ENCODE peak calls at places on chromosomes 12 and 14, in ten cellular contexts. E is SIG-M5; T is stimulated activated CD8-positive, alpha-beta memory T cell treated with anti-CD3 and anti-CD28 coated beads, Interleukin-2, amount 100 ng/mL, for 1 hour; Z is H9; V is Daoy; F is heart right ventricle; H is NCI-H510A treated with DMSO at 0.1 percent for 48 hours; A is tibial nerve; Q is fibroblast of the aortic adventitia; O is osteocyte. P is an unnamed sample.

GRCh38 chr14:59964251-59965007 is 44.5 kb downstream of the LRRC9 start:
- DNase-seq in E (no peak), T (no peak), Z (no peak), V (no peak), F (no peak), H (peak), A (no peak), Q (no peak), O (no peak), P (peak)

GRCh38 chr14:105944632-105945610 is 418.5 kb downstream of the TMEM121 start:
- DNase-seq in E (no peak), T (peak), Z (no peak), V (peak), F (peak), H (no peak), A (peak), Q (no peak), O (no peak), P (no peak)

GRCh38 chr12:9651265-9651729 is 18.2 kb upstream of the CLEC2D start:
- DNase-seq in E (no peak), T (no peak), Z (no peak), V (no peak), F (no peak), H (no peak), A (no peak), Q (peak), O (no peak), P (peak)

GRCh38 chr12:6049992-6050391 is 74.5 kb downstream of the VWF start:
- DNase-seq in E (no peak), T (no peak), Z (peak), V (no peak), F (no peak), H (no peak), A (no peak), Q (no peak), O (no peak), P (no peak)

GRCh38 chr12:95473440-95473946 is 459 bp upstream of the METAP2 start:
- DNase-seq in E (no peak), T (no peak), Z (peak), V (peak), F (no peak), H (peak), A (peak), Q (peak), O (peak), P (peak)

GRCh38 chr14:103279129-103280025 is 54.7 kb upstream of the EIF5 start:
- DNase-seq in E (no peak), T (no peak), Z (peak), V (no peak), F (peak), H (no peak), A (no peak), Q (no peak), O (peak), P (no peak)

GRCh38 chr12:70540996-70541395 is 96.2 kb downstream of the PTPRB start:
- DNase-seq in E (no peak), T (no peak), Z (no peak), V (no peak), F (no peak), H (no peak), A (no peak), Q (no peak), O (no peak), P (no peak)

GRCh38 chr14:94615254-94615653 is 3.1 kb downstream of the SERPINA3 start:
- DNase-seq in E (no peak), T (no peak), Z (no peak), V (no peak), F (no peak), H (no peak), A (no peak), Q (no peak), O (no peak), P (no peak)

GRCh38 chr14:89616425-89617141 is 199.6 kb upstream of the FOXN3 start:
- DNase-seq in E (no peak), T (no peak), Z (no peak), V (no peak), F (no peak), H (no peak), A (no peak), Q (peak), O (no peak), P (no peak)

GRCh38 chr14:103694572-103695026 is 20.7 kb downstream of the XRCC3 start:
- DNase-seq in E (no peak), T (no peak), Z (no peak), V (no peak), F (no peak), H (no peak), A (no peak), Q (no peak), O (no peak), P (no peak)

GRCh38 chr12:120997448-120997847 is 18.8 kb downstream of the C12orf43 start:
- DNase-seq in E (no peak), T (no peak), Z (no peak), V (no peak), F (no peak), H (no peak), A (no peak), Q (no peak), O (no peak), P (no peak)

GRCh38 chr14:24052656-24053547 is 1.1 kb downstream of the CARMIL3 start:
- DNase-seq in E (no peak), T (no peak), Z (no peak), V (peak), F (no peak), H (no peak), A (no peak), Q (no peak), O (no peak), P (no peak)

GRCh38 chr14:87049886-87050820 is 942.8 kb downstream of the GALC start:
- DNase-seq in E (no peak), T (no peak), Z (peak), V (peak), F (no peak), H (peak), A (no peak), Q (peak), O (no peak), P (peak)

GRCh38 chr14:70183991-70184390 is 4.8 kb downstream of the SLC8A3 start:
- DNase-seq in E (no peak), T (no peak), Z (no peak), V (no peak), F (no peak), H (no peak), A (no peak), Q (no peak), O (no peak), P (no peak)

GRCh38 chr12:5432011-5432400 is at the start of gene NTF3:
- DNase-seq in E (no peak), T (no peak), Z (peak), V (peak), F (peak), H (no peak), A (no peak), Q (peak), O (no peak), P (peak)

GRCh38 chr12:107388263-107388662 is 294.9 kb upstream of the CRY1 start:
- DNase-seq in E (no peak), T (no peak), Z (no peak), V (no peak), F (no peak), H (no peak), A (no peak), Q (no peak), O (no peak), P (no peak)

GRCh38 chr14:104893435-104894207 is 28.6 kb downstream of the CEP170B start:
- DNase-seq in E (no peak), T (no peak), Z (peak), V (peak), F (no peak), H (peak), A (no peak), Q (no peak), O (no peak), P (no peak)